ENCODE peak calls at places on chromosome 20, in six cellular contexts. D, V, M, W, H and J are unnamed samples.

GRCh38 chr20:40489886-40490285 is 199.2 kb downstream of the MAFB start:
- DNase-seq in M (no peak), D (no peak), V (peak; percentile 46), H (peak; percentile 78), W (no peak), J (no peak)

GRCh38 chr20:18046535-18046934 is 11.2 kb downstream of the OVOL2 start:
- DNase-seq in W (no peak), H (no peak), D (no peak), V (no peak), M (no peak), J (no peak)

GRCh38 chr20:10462516-10462915 is 27.4 kb downstream of the SLX4IP start:
- DNase-seq in H (no peak), M (no peak), V (no peak), D (no peak), W (no peak), J (no peak)

GRCh38 chr20:49792006-49792405 is 20.6 kb upstream of the SLC9A8 start:
- DNase-seq in D (no peak), V (no peak), H (no peak), M (no peak), W (no peak), J (no peak)

GRCh38 chr20:58559368-58559729 is 44.1 kb upstream of the APCDD1L start:
- DNase-seq in W (no peak), M (no peak), V (no peak), H (no peak), D (no peak), J (no peak)

GRCh38 chr20:57895161-57895855 is 185.5 kb upstream of the PMEPA1 start:
- DNase-seq in V (no peak), D (no peak), H (no peak), M (no peak), W (no peak), J (no peak)

GRCh38 chr20:6140947-6141346 is 18.1 kb upstream of the FERMT1 start:
- DNase-seq in W (no peak), V (no peak), H (no peak), D (no peak), M (no peak), J (no peak)

GRCh38 chr20:51697119-51697826 is 70.9 kb downstream of the ATP9A start:
- DNase-seq in V (peak; percentile 25), W (no peak), H (peak; percentile 18), M (no peak), D (no peak), J (no peak)

GRCh38 chr20:5354871-5355270 is 38.1 kb upstream of the PROKR2 start:
- DNase-seq in V (no peak), M (no peak), W (no peak), H (no peak), D (no peak), J (no peak)

GRCh38 chr20:46810442-46811327 is 84.0 kb upstream of the EYA2 start:
- DNase-seq in W (no peak), M (no peak), V (no peak), H (no peak), D (no peak), J (no peak)

GRCh38 chr20:36666181-36666740 is 20.3 kb upstream of the SLA2 start:
- DNase-seq in W (no peak), H (peak; percentile 33), V (no peak), M (no peak), D (no peak), J (no peak)

GRCh38 chr20:8019178-8019997 is at the start of gene TMX4:
- DNase-seq in D (peak; percentile 98), V (peak; percentile 91), H (peak; percentile 93), W (peak; percentile 94), M (peak; percentile 63), J (peak; percentile 89)

GRCh38 chr20:50129662-50130345 is 16.9 kb upstream of the UBE2V1 start:
- DNase-seq in W (no peak), D (no peak), V (no peak), M (no peak), H (no peak), J (no peak)

GRCh38 chr20:58714923-58715708 is 22.5 kb downstream of the NPEPL1 start:
- DNase-seq in M (no peak), D (peak; percentile 25), V (no peak), W (no peak), H (no peak), J (no peak)

GRCh38 chr20:9582137-9582536 is 67.7 kb downstream of the LAMP5 start:
- DNase-seq in V (no peak), H (no peak), D (no peak), W (no peak), M (no peak), J (no peak)

GRCh38 chr20:40683221-40683893 is 5.7 kb downstream of the MAFB start:
- DNase-seq in W (no peak), D (no peak), H (peak; percentile 29), M (no peak), V (peak; percentile 14), J (no peak)

GRCh38 chr20:17960927-17961599 is 7.5 kb downstream of the SNX5 start:
- DNase-seq in H (no peak), V (peak; percentile 55), M (no peak), W (no peak), D (no peak), J (no peak)

GRCh38 chr20:45254867-45255266 is 503 bp upstream of the SLPI start:
- DNase-seq in V (peak; percentile 6), M (no peak), W (no peak), D (peak; percentile 39), H (peak; percentile 93), J (peak; percentile 22)

GRCh38 chr20:5919634-5920544 is 30.4 kb downstream of the TRMT6 start:
- DNase-seq in M (no peak), V (peak; percentile 2), W (no peak), H (peak; percentile 77), D (no peak), J (no peak)

GRCh38 chr20:39853050-39853449 is 836.0 kb downstream of the MAFB start:
- DNase-seq in M (no peak), D (no peak), H (no peak), W (no peak), V (no peak), J (no peak)

GRCh38 chr20:13202553-13202952 is 18.5 kb upstream of the ISM1 start:
- DNase-seq in H (no peak), M (no peak), D (no peak), W (no peak), V (no peak), J (no peak)

GRCh38 chr20:63471002-63471718 is 1.3 kb downstream of the KCNQ2 start:
- DNase-seq in D (no peak), W (no peak), M (no peak), H (no peak), V (no peak), J (no peak)
- H3K4me3 ChIP-seq in D (no peak overlapping the region), W (no peak overlapping the region), M (peak overlapping the region; percentile 47), H (no peak overlapping the region), V (no peak overlapping the region), J (no peak overlapping the region)

GRCh38 chr20:60137657-60138245 is 179.5 kb downstream of the CDH26 start:
- DNase-seq in W (no peak), H (peak; percentile 50), M (no peak), V (no peak), D (no peak), J (no peak)
- H3K4me3 ChIP-seq in W (peak overlapping the region; percentile 67), H (peak overlapping the region; percentile 37), M (no peak overlapping the region), V (peak overlapping the region; percentile 52), D (no peak overlapping the region), J (no peak overlapping the region)

GRCh38 chr20:38730989-38731737 is 6.9 kb downstream of the SLC32A1 start:
- DNase-seq in M (peak; percentile 51), H (peak; percentile 29), V (peak; percentile 11), D (peak; percentile 60), W (no peak), J (no peak)
- H3K4me3 ChIP-seq in M (peak overlapping the region; percentile 33), H (peak overlapping the region; percentile 11), V (no peak overlapping the region), D (no peak overlapping the region), W (peak overlapping the region; percentile 62), J (peak overlapping the region; percentile 27)

GRCh38 chr20:25309395-25310267 is 61.7 kb downstream of the PYGB start:
- DNase-seq in W (no peak), H (peak; percentile 69), D (no peak), V (peak; percentile 69), M (peak; percentile 67), J (peak; percentile 73)

GRCh38 chr20:25308083-25308491 is 60.2 kb downstream of the PYGB start:
- DNase-seq in H (no peak), V (no peak), W (no peak), M (no peak), D (no peak), J (no peak)

GRCh38 chr20:25308671-25309394 is 60.9 kb downstream of the PYGB start:
- DNase-seq in M (no peak), W (no peak), H (no peak), D (no peak), V (peak; percentile 70), J (peak; percentile 79)

GRCh38 chr20:25310921-25311728 is 63.2 kb downstream of the PYGB start:
- DNase-seq in M (no peak), W (no peak), D (no peak), V (peak; percentile 93), H (no peak), J (peak; percentile 65)

DNA sequence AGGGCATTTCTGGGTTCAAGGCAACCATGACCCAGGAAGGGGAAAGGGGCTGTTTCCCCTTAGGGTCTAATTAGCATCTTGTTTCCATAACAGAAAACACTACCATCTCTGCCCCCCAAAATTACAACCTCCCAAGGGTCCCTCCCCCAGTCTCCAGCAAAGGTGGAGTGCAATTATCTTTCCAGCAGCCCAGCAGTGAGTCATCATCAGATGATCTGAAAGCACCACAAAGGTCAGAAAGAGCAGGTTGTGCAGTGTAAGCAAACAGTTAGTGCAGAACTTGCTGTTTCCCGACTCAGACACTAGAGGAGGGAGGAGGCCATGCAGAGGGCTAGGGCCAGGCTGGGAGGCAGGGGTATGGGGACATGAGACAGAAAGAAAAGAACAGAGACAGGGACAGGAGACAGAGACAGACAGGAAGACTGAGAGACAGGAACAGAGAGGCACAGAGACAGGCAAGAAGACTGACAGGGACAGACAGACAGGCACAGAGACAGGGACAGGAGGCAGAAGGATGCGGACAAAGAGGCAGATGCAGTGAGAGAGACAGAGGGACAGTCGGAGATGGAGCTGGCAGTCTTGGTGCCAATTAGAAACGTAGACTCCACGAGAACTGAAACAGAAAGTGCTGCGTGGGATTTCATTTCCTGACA is 62.5 kb downstream of the PYGB start:
- DNase-seq in D (peak; percentile 48), W (peak; percentile 57), H (peak; percentile 83), V (peak; percentile 87), M (peak; percentile 92), J (peak; percentile 68)
- H3K4me3 ChIP-seq in D (no peak overlapping the region), W (peak overlapping the region; percentile 45), H (no peak overlapping the region), V (peak overlapping the region; percentile 47), M (no peak overlapping the region), J (peak overlapping the region; percentile 21)